ENCODE peak calls at places on chromosomes 1 and 21, in six cellular contexts. C is GM12878, H is K562, T is HepG2, P is H1, U is SK-N-SH. F is an unnamed sample.
A peak's percentile ranks its signal among the peaks of the same experiment; 100 is the strongest.

GRCh38 chr1:13699936-13700520 is at the start of gene PRDM2:
- DNase-seq in C (no peak), H (peak; percentile 68), T (no peak), P (peak; percentile 68), U (peak; percentile 88), F (no peak)

GRCh38 chr1:77888429-77889239 is at the start of gene NEXN:
- DNase-seq in C (no peak), H (peak; percentile 52), T (peak; percentile 44), P (peak; percentile 87), U (peak; percentile 84), F (no peak)

GRCh38 chr1:48003741-48004503 is 6.7 kb upstream of the TRABD2B start:
- DNase-seq in C (no peak), H (no peak), T (no peak), P (no peak), U (no peak), F (no peak)

GRCh38 chr1:35615440-35615839 is 25.9 kb downstream of the PSMB2 start:
- DNase-seq in C (no peak), H (no peak), T (no peak), P (no peak), U (no peak), F (no peak)

GRCh38 chr1:172270605-172271004 is 149.9 kb upstream of the C1orf105 start:
- DNase-seq in C (no peak), H (no peak), T (no peak), P (no peak), U (no peak), F (no peak)

GRCh38 chr1:117339866-117340357 is 27.3 kb upstream of the MAN1A2 start:
- DNase-seq in C (no peak), H (peak; percentile 75), T (peak; percentile 39), P (no peak), U (peak; percentile 37), F (peak; percentile 21)

GRCh38 chr1:201890223-201890622 is 1.5 kb downstream of the SHISA4 start:
- DNase-seq in C (no peak), H (peak; percentile 36), T (no peak), P (no peak), U (no peak), F (no peak)

GRCh38 chr21:45905196-45905595 is 76.4 kb upstream of the COL6A1 start:
- DNase-seq in C (no peak), H (no peak), T (no peak), P (no peak), U (no peak), F (no peak)

GRCh38 chr1:227234998-227235405 is 83.3 kb downstream of the CDC42BPA start:
- DNase-seq in C (no peak), H (peak; percentile 79), T (peak; percentile 83), P (no peak), U (peak; percentile 45), F (peak; percentile 63)

GRCh38 chr1:95957748-95958147 is 723.7 kb downstream of the RWDD3 start:
- DNase-seq in C (no peak), H (no peak), T (no peak), P (no peak), U (no peak), F (no peak)

GRCh38 chr1:200131551-200132125 is 104.1 kb downstream of the NR5A2 start:
- DNase-seq in C (no peak), H (no peak), T (peak; percentile 19), P (no peak), U (no peak), F (peak; percentile 31)

GRCh38 chr1:87174726-87175237 is 153.9 kb upstream of the LMO4 start:
- DNase-seq in C (no peak), H (no peak), T (no peak), P (no peak), U (no peak), F (no peak)

GRCh38 chr1:47618830-47619229 is 181.0 kb downstream of the FOXD2 start:
- DNase-seq in C (no peak), H (no peak), T (no peak), P (peak; percentile 28), U (no peak), F (no peak)

GRCh38 chr1:228434674-228435073 is 18.0 kb upstream of the TRIM17 start:
- DNase-seq in C (no peak), H (no peak), T (no peak), P (no peak), U (no peak), F (no peak)

GRCh38 chr1:27360159-27361043 is 6.4 kb downstream of the MAP3K6 start:
- DNase-seq in C (no peak), H (peak; percentile 84), T (no peak), P (peak; percentile 70), U (no peak), F (no peak)

GRCh38 chr1:10796029-10796944 is at the start of gene CASZ1:
- DNase-seq in C (no peak), H (peak; percentile 84), T (peak; percentile 62), P (peak; percentile 95), U (peak; percentile 99), F (peak; percentile 87)

DNA sequence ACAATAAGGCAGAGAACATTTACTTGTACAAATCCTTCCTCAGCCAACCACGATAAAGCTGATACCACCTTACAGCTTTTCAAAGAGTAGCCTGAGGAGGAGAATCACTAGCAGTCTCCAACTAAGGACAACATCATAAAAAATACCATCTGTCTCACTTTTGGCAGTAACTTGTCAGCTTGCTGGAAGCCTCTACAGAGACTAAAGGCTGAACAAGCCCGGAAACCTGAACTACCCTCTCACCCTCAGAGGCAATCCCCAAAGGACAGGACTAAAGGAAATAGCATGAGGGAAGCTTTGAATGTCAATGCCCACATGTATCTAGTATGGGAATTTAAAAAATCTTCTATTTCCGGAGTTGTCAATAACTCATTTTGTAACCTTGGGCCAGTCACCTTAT is 10.6 kb downstream of the SRSF4 start:
- DNase-seq in C (peak; percentile 20), H (no peak), T (no peak), P (no peak), U (no peak), F (no peak)
- H3K4me2 ChIP-seq in C (peak overlapping the region; percentile 35), H (no peak overlapping the region), T (no peak overlapping the region), P (no peak overlapping the region), U (no peak overlapping the region), F (no peak overlapping the region)

GRCh38 chr1:43184388-43184787 is 12.3 kb downstream of the CFAP57 start:
- DNase-seq in C (no peak), H (no peak), T (no peak), P (no peak), U (no peak), F (no peak)

GRCh38 chr1:43185021-43185420 is 12.9 kb downstream of the CFAP57 start:
- DNase-seq in C (no peak), H (no peak), T (no peak), P (no peak), U (no peak), F (no peak)

GRCh38 chr1:43188106-43188505 is 16.0 kb downstream of the CFAP57 start:
- DNase-seq in C (no peak), H (no peak), T (no peak), P (no peak), U (no peak), F (no peak)
- TF ChIP-seq YY1 in C (no peak), H (no peak), T (no peak), P (no peak), U (no peak), F (no peak)

GRCh38 chr1:230641900-230642262 is 400 bp upstream of the COG2 start:
- DNase-seq in C (no peak), H (no peak), T (no peak), P (no peak), U (no peak), F (no peak)
- H3K4me2 ChIP-seq in C (peak overlapping the region; percentile 98), H (peak overlapping the region; percentile 99), T (peak overlapping the region; percentile 37), P (peak overlapping the region; percentile 83), U (peak overlapping the region; percentile 86), F (peak overlapping the region; percentile 78)

GRCh38 chr1:41363632-41364320 is 2.5 kb downstream of the FOXO6 start:
- DNase-seq in C (no peak), H (no peak), T (no peak), P (no peak), U (no peak), F (no peak)
- TF ChIP-seq YY1 in C (no peak), H (no peak), T (no peak), P (no peak), U (no peak), F (no peak)

DNA sequence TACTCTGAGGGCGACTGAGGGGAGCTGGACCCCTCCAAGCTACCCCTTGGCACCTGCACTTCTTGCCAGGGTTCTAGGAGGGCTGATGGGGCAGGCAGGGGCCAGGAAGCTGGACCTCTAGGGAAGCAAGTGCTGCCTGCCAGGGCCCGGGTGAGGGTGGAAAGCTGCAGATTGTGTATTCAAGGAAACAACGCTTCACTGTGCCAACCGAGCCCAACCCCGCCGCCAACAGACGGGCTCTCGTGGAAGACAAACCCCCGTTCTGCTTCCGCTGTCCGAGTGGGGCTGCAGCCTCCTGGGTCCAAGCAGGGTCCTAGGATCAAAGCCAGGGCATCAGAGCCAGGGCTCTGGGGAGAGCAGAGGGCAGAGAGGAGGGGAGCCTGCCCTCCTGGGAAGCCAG is 3.2 kb downstream of the EFHD2 start:
- DNase-seq in C (no peak), H (no peak), T (no peak), P (no peak), U (no peak), F (no peak)
- H3K4me2 ChIP-seq in C (peak overlapping the region; percentile 97), H (no peak overlapping the region), T (no peak overlapping the region), P (no peak overlapping the region), U (peak overlapping the region; percentile 96), F (no peak overlapping the region)

GRCh38 chr1:203148579-203148978 is 21.1 kb downstream of the ADORA1 start:
- DNase-seq in C (no peak), H (no peak), T (no peak), P (no peak), U (no peak), F (no peak)
- TF ChIP-seq YY1 in C (no peak), H (no peak), T (no peak), P (no peak), U (no peak), F (no peak)

GRCh38 chr1:203507227-203507626 is 13.3 kb downstream of the OPTC start:
- DNase-seq in C (no peak), H (no peak), T (no peak), P (no peak), U (peak; percentile 56), F (no peak)
- H3K4me2 ChIP-seq in C (no peak overlapping the region), H (no peak overlapping the region), T (no peak overlapping the region), P (no peak overlapping the region), U (no peak overlapping the region), F (no peak overlapping the region)

DNA sequence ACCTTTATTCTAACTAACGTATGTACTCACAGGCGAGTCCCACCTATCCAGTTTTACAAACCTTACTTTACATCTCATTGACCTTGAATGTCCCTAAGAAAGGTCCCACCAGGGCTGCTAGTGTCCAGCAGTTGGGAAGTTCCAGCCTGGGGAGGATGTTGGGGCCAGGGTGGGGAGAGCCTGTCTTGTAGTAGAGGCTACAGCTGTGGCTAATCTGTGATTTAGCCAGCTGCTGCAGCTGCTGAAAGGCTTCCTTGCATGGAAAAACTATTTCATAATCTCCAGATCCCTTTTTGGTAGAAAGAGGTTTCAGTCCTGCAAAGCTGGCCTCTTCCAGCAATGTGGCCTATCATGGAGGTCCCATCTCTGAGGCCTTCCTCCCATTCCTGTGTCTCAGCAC is 23.1 kb downstream of the TNN start:
- DNase-seq in C (no peak), H (no peak), T (no peak), P (no peak), U (no peak), F (no peak)
- TF ChIP-seq YY1 in C (no peak), H (no peak), T (no peak), P (no peak), U (no peak), F (no peak)